ENCODE peak calls at places on chromosomes 11 and 22, in eight cellular contexts. Z, R, J, N, T, G, Y and V are unnamed samples.

GRCh38 chr11:114259124-114259526 is 37.1 kb upstream of the NNMT start:
- DNase-seq in Z (peak), R (no peak), J (no peak), N (no peak), T (no peak), G (no peak), Y (no peak), V (peak)

GRCh38 chr11:35540526-35540925 is 15.1 kb upstream of the PAMR1 start:
- DNase-seq in Z (no peak), R (no peak), J (no peak), N (no peak), T (no peak), G (no peak), Y (peak), V (no peak)

GRCh38 chr11:19200410-19201201 is 1.2 kb downstream of the CSRP3 start:
- DNase-seq in Z (peak), R (peak), J (no peak), N (no peak), T (no peak), G (no peak), Y (peak), V (no peak)

GRCh38 chr11:93089474-93090102 is 108.2 kb downstream of the SLC36A4 start:
- DNase-seq in Z (peak), R (peak), J (peak), N (no peak), T (peak), G (peak), Y (peak), V (no peak)

GRCh38 chr11:57359896-57360690 is 20.9 kb downstream of the PRG3 start:
- DNase-seq in Z (no peak), R (no peak), J (no peak), N (no peak), T (no peak), G (no peak), Y (no peak), V (no peak)

GRCh38 chr22:37502342-37503182 is 16.4 kb upstream of the MFNG start:
- DNase-seq in Z (peak), R (no peak), J (peak), N (no peak), T (peak), G (no peak), Y (no peak), V (no peak)

GRCh38 chr11:3879967-3880542 is 24.6 kb downstream of the STIM1 start:
- DNase-seq in Z (no peak), R (no peak), J (no peak), N (no peak), T (no peak), G (no peak), Y (no peak), V (no peak)

GRCh38 chr11:116294630-116295029 is 478.2 kb downstream of the BUD13 start:
- DNase-seq in Z (no peak), R (peak), J (no peak), N (no peak), T (no peak), G (no peak), Y (no peak), V (no peak)

GRCh38 chr11:120709808-120710207 is 198.3 kb downstream of the GRIK4 start:
- DNase-seq in Z (no peak), R (no peak), J (no peak), N (no peak), T (no peak), G (no peak), Y (no peak), V (no peak)

GRCh38 chr11:65309006-65309405 is 5.7 kb upstream of the CDC42EP2 start:
- DNase-seq in Z (no peak), R (no peak), J (no peak), N (no peak), T (no peak), G (no peak), Y (peak), V (no peak)

GRCh38 chr11:134126197-134126822 is 57.4 kb downstream of the JAM3 start:
- DNase-seq in Z (peak), R (peak), J (no peak), N (peak), T (peak), G (peak), Y (peak), V (no peak)

GRCh38 chr22:50067244-50067643 is 9.1 kb upstream of the TTLL8 start:
- DNase-seq in Z (no peak), R (no peak), J (no peak), N (no peak), T (no peak), G (no peak), Y (no peak), V (no peak)

GRCh38 chr22:30425616-30426394 is at the start of gene MTFP1:
- DNase-seq in Z (peak), R (peak), J (peak), N (no peak), T (peak), G (peak), Y (peak), V (no peak)

GRCh38 chr22:39825661-39826102 is 67.9 kb downstream of the ENTHD1 start:
- DNase-seq in Z (no peak), R (no peak), J (no peak), N (no peak), T (no peak), G (no peak), Y (no peak), V (no peak)

GRCh38 chr22:17084554-17085276 is at the start of gene IL17RA:
- DNase-seq in Z (peak), R (peak), J (peak), N (peak), T (peak), G (peak), Y (peak), V (peak)

GRCh38 chr22:17085277-17086091 is 684 bp downstream of the IL17RA start:
- DNase-seq in Z (peak), R (peak), J (no peak), N (no peak), T (peak), G (no peak), Y (no peak), V (peak)

GRCh38 chr22:17086301-17086700 is 1.5 kb downstream of the IL17RA start:
- DNase-seq in Z (no peak), R (no peak), J (no peak), N (no peak), T (no peak), G (no peak), Y (peak), V (no peak)

GRCh38 chr22:17083811-17084540 is 824 bp upstream of the IL17RA start:
- DNase-seq in Z (no peak), R (no peak), J (no peak), N (no peak), T (no peak), G (no peak), Y (no peak), V (no peak)

DNA sequence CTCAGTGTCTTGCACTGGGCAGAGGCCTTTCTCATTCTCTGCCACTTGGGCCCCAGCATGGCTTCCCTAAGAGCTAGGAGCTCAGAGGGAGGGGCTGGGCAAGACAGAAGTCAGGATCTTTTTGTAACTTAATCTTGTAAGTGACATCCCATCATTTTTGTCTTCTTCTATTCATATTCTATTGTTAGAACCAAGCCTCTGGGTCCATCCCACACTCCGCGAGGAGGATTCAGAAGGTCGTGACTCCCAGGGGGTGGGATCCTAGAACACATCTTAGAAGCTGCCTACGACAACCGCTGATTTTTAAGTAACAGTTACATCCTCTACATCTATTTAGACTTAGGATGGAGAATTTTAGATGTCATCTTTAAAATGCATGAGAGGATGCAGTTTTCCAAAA is 1.5 kb upstream of the IL17RA start:
- DNase-seq in Z (no peak), R (no peak), J (no peak), N (no peak), T (no peak), G (no peak), Y (no peak), V (no peak)
- TF ChIP-seq CTCF in Z (no peak), R (no peak), J (no peak), N (no peak), T (no peak), G (no peak), Y (no peak), V (no peak)

GRCh38 chr11:64271339-64272132 is 12.9 kb downstream of the BAD start:
- DNase-seq in Z (peak), R (peak), J (peak), N (peak), T (peak), G (peak), Y (peak), V (peak)
- TF ChIP-seq CTCF in Z (no peak), R (peak), J (peak), N (peak), T (no peak), G (peak), Y (no peak), V (no peak)

GRCh38 chr22:42902875-42903510 is 45.9 kb upstream of the ARFGAP3 start:
- DNase-seq in Z (no peak), R (no peak), J (no peak), N (no peak), T (no peak), G (peak), Y (peak), V (no peak)

GRCh38 chr22:42905217-42905616 is 48.1 kb upstream of the ARFGAP3 start:
- DNase-seq in Z (no peak), R (no peak), J (no peak), N (no peak), T (no peak), G (no peak), Y (no peak), V (no peak)

GRCh38 chr22:42904049-42904448 is 47.0 kb upstream of the ARFGAP3 start:
- DNase-seq in Z (no peak), R (no peak), J (no peak), N (no peak), T (no peak), G (no peak), Y (no peak), V (no peak)

GRCh38 chr22:42905702-42906183 is 48.7 kb upstream of the ARFGAP3 start:
- DNase-seq in Z (peak), R (no peak), J (no peak), N (no peak), T (peak), G (no peak), Y (no peak), V (no peak)

GRCh38 chr22:42901790-42902508 is 44.9 kb upstream of the ARFGAP3 start:
- DNase-seq in Z (no peak), R (no peak), J (no peak), N (no peak), T (no peak), G (no peak), Y (no peak), V (no peak)
- TF ChIP-seq CTCF in Z (no peak), R (peak), J (no peak), N (no peak), T (peak), G (peak), Y (peak), V (peak)

GRCh38 chr11:43734256-43734655 is 53.7 kb downstream of the HSD17B12 start:
- DNase-seq in Z (no peak), R (no peak), J (no peak), N (no peak), T (no peak), G (no peak), Y (no peak), V (no peak)

GRCh38 chr11:43737194-43737575 is 56.6 kb downstream of the HSD17B12 start:
- DNase-seq in Z (no peak), R (no peak), J (no peak), N (no peak), T (no peak), G (no peak), Y (no peak), V (no peak)

GRCh38 chr11:43736502-43737193 is 56.1 kb downstream of the HSD17B12 start:
- DNase-seq in Z (no peak), R (peak), J (no peak), N (no peak), T (no peak), G (no peak), Y (peak), V (no peak)

GRCh38 chr11:43735115-43735514 is 54.6 kb downstream of the HSD17B12 start:
- DNase-seq in Z (no peak), R (no peak), J (no peak), N (no peak), T (no peak), G (no peak), Y (no peak), V (no peak)

DNA sequence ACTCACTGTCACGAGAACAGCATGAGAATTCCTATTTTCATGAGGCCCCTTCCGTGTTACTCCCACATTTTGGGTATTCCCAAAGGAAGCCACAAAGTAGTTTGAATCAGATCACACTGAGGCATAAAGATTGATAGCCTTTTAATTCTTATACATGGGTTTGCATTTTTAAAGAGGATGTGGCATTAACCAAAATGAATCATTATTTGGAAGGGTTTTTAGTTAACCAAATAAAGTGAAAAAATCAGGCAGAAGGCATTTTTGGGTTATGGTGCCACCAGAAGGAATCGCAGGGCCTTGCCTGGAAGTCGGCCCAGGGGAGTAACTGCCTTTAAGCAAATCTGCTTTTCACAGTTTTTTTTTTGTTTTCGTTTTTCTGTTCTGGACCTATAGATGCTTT is 55.4 kb downstream of the HSD17B12 start:
- DNase-seq in Z (no peak), R (peak), J (no peak), N (no peak), T (no peak), G (no peak), Y (peak), V (no peak)
- TF ChIP-seq CTCF in Z (no peak), R (peak), J (no peak), N (no peak), T (no peak), G (no peak), Y (peak), V (no peak)

GRCh38 chr11:10688401-10688800 is 5.2 kb downstream of the IRAG1 start:
- DNase-seq in Z (no peak), R (peak), J (peak), N (no peak), T (no peak), G (no peak), Y (peak), V (no peak)
- TF ChIP-seq CTCF in Z (peak), R (peak), J (no peak), N (no peak), T (no peak), G (peak), Y (peak), V (peak)

GRCh38 chr11:103892603-103893002 is 143.8 kb upstream of the DDI1 start:
- DNase-seq in Z (peak), R (no peak), J (peak), N (peak), T (no peak), G (no peak), Y (peak), V (no peak)

GRCh38 chr11:103894034-103894433 is 142.4 kb upstream of the DDI1 start:
- DNase-seq in Z (no peak), R (no peak), J (no peak), N (no peak), T (no peak), G (no peak), Y (no peak), V (no peak)

GRCh38 chr11:103894673-103895072 is 141.8 kb upstream of the DDI1 start:
- DNase-seq in Z (no peak), R (no peak), J (no peak), N (no peak), T (no peak), G (no peak), Y (no peak), V (no peak)

GRCh38 chr11:103890654-103891053 is 145.8 kb upstream of the DDI1 start:
- DNase-seq in Z (no peak), R (no peak), J (no peak), N (no peak), T (no peak), G (no peak), Y (no peak), V (no peak)

DNA sequence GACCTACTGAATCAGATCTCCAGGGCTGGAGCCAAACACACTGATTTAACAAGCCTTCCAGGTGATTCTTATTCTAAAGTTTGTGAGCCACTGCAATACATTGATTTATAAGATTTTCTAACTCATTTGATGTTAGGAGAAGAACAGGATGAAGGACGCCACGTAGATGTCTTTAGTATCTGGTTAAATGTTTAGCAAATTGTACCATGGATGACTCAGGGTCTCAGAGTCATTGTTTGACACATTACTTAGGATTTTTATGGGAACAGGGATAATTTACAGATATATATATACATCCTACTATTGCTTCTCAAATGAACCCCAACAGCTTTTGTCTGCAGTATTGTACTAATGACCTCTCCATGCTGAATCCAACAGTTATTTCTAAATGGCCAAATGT is 143.1 kb upstream of the DDI1 start:
- DNase-seq in Z (no peak), R (no peak), J (no peak), N (no peak), T (no peak), G (no peak), Y (peak), V (no peak)
- TF ChIP-seq CTCF in Z (no peak), R (no peak), J (no peak), N (no peak), T (no peak), G (no peak), Y (no peak), V (no peak)